ENCODE peak calls at places on chromosomes 11 and 22, in eight cellular contexts. Y is WTC11, A is prostate gland, X is H1, M is heart right ventricle, I is lower leg skin, Z is right lobe of liver, C is AG04449. J is an unnamed sample.

GRCh38 chr22:35995772-35996171 is 32.9 kb downstream of the RBFOX2 start:
- DNase-seq in Y (no peak), A (no peak), X (no peak), M (peak; percentile 89), I (peak; percentile 72), Z (no peak), C (peak; percentile 84), J (no peak)

GRCh38 chr11:17846852-17847453 is 112.4 kb downstream of the KCNC1 start:
- DNase-seq in Y (peak; percentile 14), A (no peak), X (no peak), M (peak; percentile 27), I (no peak), Z (no peak), C (no peak), J (no peak)

GRCh38 chr11:8671242-8671641 is 11.2 kb downstream of the TRIM66 start:
- DNase-seq in Y (peak; percentile 69), A (no peak), X (peak; percentile 77), M (peak; percentile 84), I (peak; percentile 60), Z (no peak), C (peak; percentile 91), J (no peak)

GRCh38 chr11:10041803-10042202 is 252.2 kb downstream of the SBF2 start:
- DNase-seq in Y (no peak), A (no peak), X (no peak), M (no peak), I (no peak), Z (no peak), C (no peak), J (no peak)

GRCh38 chr11:64931290-64931689 is 4.4 kb downstream of the GPHA2 start:
- DNase-seq in Y (no peak), A (no peak), X (no peak), M (no peak), I (no peak), Z (no peak), C (no peak), J (no peak)

GRCh38 chr11:57466680-57467079 is 6.4 kb downstream of the RTN4RL2 start:
- DNase-seq in Y (no peak), A (no peak), X (no peak), M (no peak), I (no peak), Z (no peak), C (no peak), J (no peak)

GRCh38 chr11:97460091-97460490 is 1070.3 kb downstream of the JRKL start:
- DNase-seq in Y (no peak), A (no peak), X (no peak), M (no peak), I (no peak), Z (no peak), C (no peak), J (no peak)

GRCh38 chr11:128061321-128061871 is 526.0 kb downstream of the ETS1 start:
- DNase-seq in Y (no peak), A (peak; percentile 40), X (no peak), M (no peak), I (no peak), Z (no peak), C (no peak), J (no peak)

GRCh38 chr22:38398609-38399401 is 56.2 kb downstream of the KCNJ4 start:
- DNase-seq in Y (peak; percentile 92), A (peak; percentile 81), X (peak; percentile 59), M (peak; percentile 86), I (peak; percentile 70), Z (peak; percentile 91), C (no peak), J (peak; percentile 83)

GRCh38 chr11:2165571-2165970 is 4.6 kb upstream of the INS start:
- DNase-seq in Y (no peak), A (no peak), X (no peak), M (no peak), I (no peak), Z (no peak), C (no peak), J (no peak)

GRCh38 chr11:18329196-18329870 is 7.0 kb downstream of the GTF2H1 start:
- DNase-seq in Y (no peak), A (no peak), X (no peak), M (no peak), I (no peak), Z (no peak), C (no peak), J (no peak)

GRCh38 chr11:62104816-62105610 is 18.8 kb upstream of the INCENP start:
- DNase-seq in Y (no peak), A (no peak), X (no peak), M (peak; percentile 79), I (no peak), Z (no peak), C (no peak), J (no peak)

GRCh38 chr11:134442246-134442645 is 30.2 kb upstream of the B3GAT1 start:
- DNase-seq in Y (no peak), A (no peak), X (no peak), M (no peak), I (no peak), Z (no peak), C (no peak), J (no peak)

GRCh38 chr11:59216654-59217640 is 4.2 kb upstream of the MPEG1 start:
- DNase-seq in Y (no peak), A (no peak), X (no peak), M (peak; percentile 53), I (peak; percentile 81), Z (no peak), C (no peak), J (no peak)

GRCh38 chr22:36589856-36590255 is 60.9 kb upstream of the EIF3D start:
- DNase-seq in Y (no peak), A (no peak), X (no peak), M (no peak), I (no peak), Z (no peak), C (no peak), J (no peak)

GRCh38 chr11:47797633-47798032 is 30.5 kb upstream of the FNBP4 start:
- DNase-seq in Y (no peak), A (no peak), X (no peak), M (no peak), I (no peak), Z (no peak), C (peak; percentile 37), J (no peak)

GRCh38 chr11:107493117-107493516 is 35.5 kb upstream of the CWF19L2 start:
- DNase-seq in Y (no peak), A (no peak), X (no peak), M (no peak), I (no peak), Z (no peak), C (no peak), J (no peak)

GRCh38 chr22:17583151-17583550 is 19.9 kb downstream of the SLC25A18 start:
- DNase-seq in Y (no peak), A (no peak), X (no peak), M (no peak), I (no peak), Z (no peak), C (no peak), J (no peak)

GRCh38 chr11:134230339-134230738 is 5.9 kb downstream of the VPS26B start:
- DNase-seq in Y (no peak), A (no peak), X (no peak), M (no peak), I (no peak), Z (no peak), C (no peak), J (no peak)

GRCh38 chr11:13487661-13488030 is 8.2 kb downstream of the PTH start:
- DNase-seq in Y (peak; percentile 28), A (no peak), X (no peak), M (no peak), I (no peak), Z (no peak), C (no peak), J (no peak)
- TF ChIP-seq CTCF in Y (no peak), A (no peak), X (peak; percentile 41), M (peak; percentile 9), I (no peak), Z (peak; percentile 39), C (no peak), J (no peak)

GRCh38 chr22:21102659-21103267 is 57.0 kb downstream of the LRRC74B start:
- DNase-seq in Y (peak; percentile 95), A (peak; percentile 62), X (peak; percentile 80), M (peak; percentile 48), I (peak; percentile 17), Z (peak; percentile 74), C (no peak), J (peak; percentile 70)
- TF ChIP-seq CTCF in Y (peak; percentile 82), A (peak; percentile 71), X (peak; percentile 93), M (peak; percentile 74), I (peak; percentile 38), Z (peak; percentile 81), C (peak; percentile 90), J (peak; percentile 72)

DNA sequence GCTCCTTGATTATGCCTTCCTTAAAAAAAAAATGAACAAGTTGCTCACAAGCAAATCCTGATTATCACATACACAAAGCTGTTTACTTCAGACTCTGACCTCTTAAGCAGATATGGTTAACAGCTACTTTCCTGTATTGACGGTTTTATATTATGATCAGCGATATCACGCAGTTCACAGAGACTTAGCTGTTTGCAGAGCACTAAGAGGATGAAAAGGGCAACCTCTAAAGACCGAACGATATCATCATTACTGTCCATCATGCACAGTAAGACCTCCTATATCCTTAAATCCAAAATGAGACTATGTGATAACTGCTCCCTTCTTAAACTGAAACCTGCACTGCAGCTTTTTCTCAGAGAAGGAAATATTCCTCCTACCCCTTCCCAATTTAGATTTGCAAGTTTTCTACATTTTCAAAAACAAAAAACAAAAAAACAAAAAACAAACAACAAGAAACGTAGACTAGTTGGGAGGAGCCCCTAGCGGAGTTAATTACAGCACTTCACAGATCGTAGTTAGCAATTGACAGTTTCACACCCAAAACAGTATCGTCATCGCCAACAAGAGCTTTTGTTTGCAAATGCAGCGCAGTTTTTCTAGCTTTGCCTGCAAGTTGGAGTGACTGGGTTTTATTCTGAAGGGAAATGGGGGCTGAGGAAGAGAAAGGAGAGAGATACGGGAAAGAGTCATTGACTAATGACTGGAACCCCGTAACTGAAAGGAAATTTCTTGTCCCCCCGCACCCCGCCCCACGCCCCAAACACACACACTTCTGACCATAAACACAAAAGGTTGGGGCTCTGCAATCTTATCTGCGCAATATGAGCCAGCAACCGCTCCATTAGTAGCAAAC is 1.2 kb downstream of the DDX6 start:
- DNase-seq in Y (no peak), A (peak; percentile 20), X (no peak), M (no peak), I (peak; percentile 35), Z (no peak), C (no peak), J (no peak)
- TF ChIP-seq CTCF in Y (no peak), A (no peak), X (no peak), M (no peak), I (no peak), Z (no peak), C (no peak), J (no peak)

GRCh38 chr22:50716291-50717024 is 21.5 kb upstream of the ACR start:
- DNase-seq in Y (no peak), A (no peak), X (no peak), M (no peak), I (no peak), Z (no peak), C (no peak), J (no peak)

GRCh38 chr22:50718352-50718709 is 19.7 kb upstream of the ACR start:
- DNase-seq in Y (no peak), A (no peak), X (no peak), M (no peak), I (no peak), Z (no peak), C (no peak), J (no peak)

GRCh38 chr22:50715776-50716175 is 22.2 kb upstream of the ACR start:
- DNase-seq in Y (no peak), A (no peak), X (no peak), M (no peak), I (no peak), Z (no peak), C (no peak), J (no peak)

GRCh38 chr22:50719814-50720300 is 18.1 kb upstream of the ACR start:
- DNase-seq in Y (peak; percentile 42), A (no peak), X (no peak), M (no peak), I (no peak), Z (no peak), C (no peak), J (no peak)

GRCh38 chr22:50717709-50718351 is 20.2 kb upstream of the ACR start:
- DNase-seq in Y (no peak), A (no peak), X (no peak), M (no peak), I (no peak), Z (no peak), C (no peak), J (no peak)
- TF ChIP-seq CTCF in Y (no peak), A (no peak), X (peak; percentile 15), M (no peak), I (no peak), Z (no peak), C (no peak), J (no peak)

J was measured in mesothelial cell of epicardium.